ENCODE peak calls at places on chromosomes 5 and 9, in four cellular contexts. H, K, Z and A are unnamed samples.

GRCh38 chr5:37570597-37570996 is 191.5 kb downstream of the WDR70 start:
- DNase-seq in H (no peak), K (no peak), Z (no peak), A (no peak)

GRCh38 chr5:178241259-178241658 is 8.7 kb upstream of the PHYKPL start:
- DNase-seq in H (no peak), K (no peak), Z (no peak), A (no peak)

GRCh38 chr9:84775056-84775648 is 105.6 kb downstream of the NTRK2 start:
- DNase-seq in H (no peak), K (no peak), Z (no peak), A (no peak)

GRCh38 chr5:40626834-40627233 is 52.9 kb upstream of the PTGER4 start:
- DNase-seq in H (no peak), K (no peak), Z (no peak), A (no peak)

GRCh38 chr5:109553826-109554225 is 135.9 kb upstream of the MAN2A1 start:
- DNase-seq in H (no peak), K (no peak), Z (no peak), A (no peak)

GRCh38 chr9:135302329-135303279 is 177.0 kb upstream of the PPP1R26 start:
- DNase-seq in H (no peak), K (no peak), Z (no peak), A (no peak)

GRCh38 chr5:158841918-158842317 is 257.8 kb downstream of the EBF1 start:
- DNase-seq in H (no peak), K (no peak), Z (no peak), A (no peak)

GRCh38 chr5:156411-157072 is 34.8 kb upstream of the LRRC14B start:
- DNase-seq in H (peak), K (peak), Z (no peak), A (no peak)

GRCh38 chr5:100777680-100778281 is 125.3 kb downstream of the ST8SIA4 start:
- DNase-seq in H (peak), K (peak), Z (no peak), A (peak)

GRCh38 chr5:121967187-121967586 is 5.4 kb downstream of the SRFBP1 start:
- DNase-seq in H (no peak), K (peak), Z (no peak), A (no peak)

GRCh38 chr5:143064207-143064606 is 294.0 kb downstream of the ARHGAP26 start:
- DNase-seq in H (no peak), K (peak), Z (no peak), A (no peak)

GRCh38 chr5:157115502-157115901 is 6.7 kb upstream of the HAVCR2 start:
- DNase-seq in H (no peak), K (no peak), Z (no peak), A (no peak)

GRCh38 chr9:134951994-134952393 is 34.3 kb upstream of the FCN1 start:
- DNase-seq in H (no peak), K (no peak), Z (no peak), A (no peak)

GRCh38 chr5:125826214-125826613 is 597.0 kb upstream of the GRAMD2B start:
- DNase-seq in H (no peak), K (no peak), Z (no peak), A (no peak)

GRCh38 chr9:89534888-89535287 is 37.0 kb upstream of the SEMA4D start:
- DNase-seq in H (no peak), K (no peak), Z (no peak), A (no peak)

GRCh38 chr5:17415282-17415681 is 82.7 kb upstream of the TAF11L2 start:
- DNase-seq in H (no peak), K (no peak), Z (peak), A (no peak)

GRCh38 chr9:18611946-18612345 is 138.0 kb downstream of the ADAMTSL1 start:
- DNase-seq in H (no peak), K (no peak), Z (no peak), A (no peak)

GRCh38 chr5:1152156-1152555 is 40.3 kb upstream of the SLC12A7 start:
- DNase-seq in H (no peak), K (no peak), Z (no peak), A (no peak)

GRCh38 chr5:160197341-160198147 is 31.8 kb upstream of the FABP6 start:
- DNase-seq in H (no peak), K (no peak), Z (peak), A (no peak)